ENCODE peak calls at places on chromosomes 6 and 20, in six cellular contexts. S, K, V, N, F and H are unnamed samples.

GRCh38 chr20:42179768-42180167 is 561.6 kb upstream of the CHD6 start:
- DNase-seq in S (no peak), N (no peak), K (no peak), V (no peak), F (no peak), H (peak; percentile 37)

GRCh38 chr6:89254569-89254968 is 37.4 kb upstream of the GABRR1 start:
- DNase-seq in F (no peak), N (no peak), S (no peak), V (no peak), K (peak; percentile 4), H (no peak)

GRCh38 chr20:56111951-56112730 is 106.8 kb upstream of the CBLN4 start:
- DNase-seq in N (no peak), F (no peak), V (no peak), S (peak; percentile 2), K (no peak), H (no peak)

GRCh38 chr6:119865466-119866350 is 516.1 kb upstream of the MAN1A1 start:
- DNase-seq in V (no peak), N (no peak), S (no peak), K (no peak), F (no peak), H (no peak)

GRCh38 chr6:31203345-31203979 is 33.0 kb upstream of the POU5F1 start:
- DNase-seq in F (no peak), S (no peak), N (no peak), V (no peak), K (peak; percentile 80), H (peak; percentile 19)

GRCh38 chr6:167568407-167569024 is 243.6 kb downstream of the TTLL2 start:
- DNase-seq in K (no peak), N (no peak), F (no peak), V (no peak), S (no peak), H (no peak)

GRCh38 chr20:57960803-57961575 is 251.2 kb upstream of the PMEPA1 start:
- DNase-seq in N (no peak), K (no peak), V (no peak), S (no peak), F (peak; percentile 34), H (no peak)

GRCh38 chr20:31705598-31706597 is 16.8 kb downstream of the BCL2L1 start:
- DNase-seq in S (no peak), K (no peak), V (no peak), N (no peak), F (no peak), H (no peak)

GRCh38 chr6:11662323-11662722 is 116.3 kb downstream of the ADTRP start:
- DNase-seq in N (no peak), S (no peak), K (no peak), V (no peak), F (no peak), H (no peak)

GRCh38 chr20:53922901-53923314 is 147.5 kb downstream of the BCAS1 start:
- DNase-seq in F (no peak), N (no peak), K (peak; percentile 49), S (no peak), V (no peak), H (no peak)

GRCh38 chr6:139597781-139598368 is 223.4 kb upstream of the CITED2 start:
- DNase-seq in K (peak; percentile 99), F (no peak), N (peak; percentile 59), S (no peak), V (peak; percentile 74), H (peak; percentile 32)